ENCODE peak calls at places on chromosomes 6 and 20, in six cellular contexts. X is SJSA1, F is sigmoid colon, B is neuronal stem cell, T is Panc1, C is right atrium auricular region. H is an unnamed sample. For H3K36me3 and H3K27me3, the result is how much of the 10 kb centered on the place peaks cover.

GRCh38 chr6:62280099-62280498 is 5.9 kb downstream of the KHDRBS2 start:
- DNase-seq in X (no peak), F (no peak), B (no peak), T (no peak), C (no peak), H (no peak)

GRCh38 chr20:62710886-62711702 is 2.5 kb downstream of the NTSR1 start:
- DNase-seq in X (no peak), F (peak), B (no peak), T (no peak), C (no peak), H (no peak)

GRCh38 chr6:87702589-87702945 is 534 bp upstream of the AKIRIN2 start:
- DNase-seq in X (no peak), F (no peak), B (no peak), T (no peak), C (no peak), H (no peak)

GRCh38 chr6:142561511-142562265 is 259.9 kb downstream of the ADGRG6 start:
- DNase-seq in X (no peak), F (no peak), B (no peak), T (no peak), C (no peak), H (no peak)

GRCh38 chr6:138004423-138005287 is 102.6 kb downstream of the PERP start:
- DNase-seq in X (peak), F (no peak), B (no peak), T (no peak), C (no peak), H (no peak)

GRCh38 chr6:156686429-156686939 is 90.7 kb upstream of the ARID1B start:
- DNase-seq in X (peak), F (peak), B (no peak), T (peak), C (no peak), H (no peak)

GRCh38 chr20:47318596-47319516 is 37.6 kb downstream of the ZMYND8 start:
- DNase-seq in X (peak), F (peak), B (no peak), T (no peak), C (peak), H (no peak)

GRCh38 chr6:152185158-152185574 is 377.7 kb downstream of the ESR1 start:
- DNase-seq in X (no peak), F (no peak), B (no peak), T (no peak), C (no peak), H (no peak)

GRCh38 chr6:81051952-81052351 is 700.5 kb downstream of the TENT5A start:
- DNase-seq in X (no peak), F (no peak), B (no peak), T (no peak), C (no peak), H (no peak)

GRCh38 chr6:138689849-138690248 is 83.7 kb upstream of the CCDC28A start:
- DNase-seq in X (no peak), F (no peak), B (no peak), T (no peak), C (no peak), H (no peak)

GRCh38 chr20:60748086-60748485 is 504.0 kb upstream of the CDH4 start:
- DNase-seq in X (no peak), F (no peak), B (no peak), T (no peak), C (no peak), H (no peak)
- H3K36me3 ChIP-seq in X (under half), F (under half), B (under half), T (under half), C (under half), H (under half)

GRCh38 chr6:25150863-25151262 is 128.3 kb upstream of the CARMIL1 start:
- DNase-seq in X (no peak), F (no peak), B (no peak), T (no peak), C (no peak), H (no peak)
- H3K4me3 ChIP-seq in X (no peak), F (no peak), B (no peak), T (no peak), C (no peak), H (no peak)

GRCh38 chr20:38737887-38738286 is 10.4 kb upstream of the ACTR5 start:
- DNase-seq in X (no peak), F (no peak), B (no peak), T (no peak), C (no peak), H (no peak)
- H3K27me3 ChIP-seq in X (half or more), F (under half), B (under half), T (under half), C (under half), H (under half)

GRCh38 chr20:36252511-36252910 is 16.2 kb downstream of the AAR2 start:
- DNase-seq in X (no peak), F (peak), B (no peak), T (no peak), C (no peak), H (no peak)
- H3K36me3 ChIP-seq in X (half or more), F (half or more), B (under half), T (under half), C (under half), H (under half)

DNA sequence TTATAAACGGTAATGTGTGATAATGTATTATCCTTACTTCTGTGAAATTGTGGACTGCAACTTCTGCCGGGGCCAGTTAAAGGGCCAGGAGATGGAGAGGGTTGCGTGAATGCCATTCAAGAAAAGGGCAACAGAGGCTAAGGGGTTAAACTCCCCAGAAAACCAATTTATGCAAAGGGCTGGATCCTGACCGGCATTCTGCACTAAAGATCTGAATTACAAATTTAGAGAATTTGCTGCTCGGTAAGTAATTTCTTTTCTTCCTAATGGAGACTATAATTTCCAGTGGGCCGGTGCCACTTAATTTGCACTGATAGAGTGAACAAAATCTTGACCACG is 130.1 kb downstream of the BCAS1 start:
- DNase-seq in X (no peak), F (no peak), B (no peak), T (no peak), C (no peak), H (no peak)
- H3K4me3 ChIP-seq in X (no peak), F (no peak), B (no peak), T (peak), C (no peak), H (no peak)

GRCh38 chr20:61159940-61160688 is 91.9 kb upstream of the CDH4 start:
- DNase-seq in X (no peak), F (no peak), B (no peak), T (no peak), C (no peak), H (no peak)

GRCh38 chr20:61157301-61157700 is 94.8 kb upstream of the CDH4 start:
- DNase-seq in X (no peak), F (no peak), B (no peak), T (no peak), C (no peak), H (no peak)

GRCh38 chr20:61163027-61163426 is 89.0 kb upstream of the CDH4 start:
- DNase-seq in X (no peak), F (no peak), B (no peak), T (no peak), C (no peak), H (no peak)

GRCh38 chr20:61162506-61162905 is 89.6 kb upstream of the CDH4 start:
- DNase-seq in X (no peak), F (no peak), B (no peak), T (no peak), C (no peak), H (no peak)

GRCh38 chr20:61161649-61162210 is 90.3 kb upstream of the CDH4 start:
- DNase-seq in X (no peak), F (no peak), B (no peak), T (no peak), C (no peak), H (no peak)
- H3K27me3 ChIP-seq in X (under half), F (under half), B (under half), T (under half), C (under half), H (under half)

GRCh38 chr6:89749918-89750317 is 69.7 kb downstream of the MDN1 start:
- DNase-seq in X (no peak), F (no peak), B (no peak), T (no peak), C (no peak), H (no peak)
- H3K36me3 ChIP-seq in X (half or more), F (half or more), B (under half), T (under half), C (half or more), H (under half)

GRCh38 chr20:24951536-24952047 is 2.5 kb downstream of the CST7 start:
- DNase-seq in X (no peak), F (peak), B (no peak), T (no peak), C (no peak), H (no peak)
- H3K4me3 ChIP-seq in X (no peak), F (no peak), B (no peak), T (no peak), C (no peak), H (no peak)

DNA sequence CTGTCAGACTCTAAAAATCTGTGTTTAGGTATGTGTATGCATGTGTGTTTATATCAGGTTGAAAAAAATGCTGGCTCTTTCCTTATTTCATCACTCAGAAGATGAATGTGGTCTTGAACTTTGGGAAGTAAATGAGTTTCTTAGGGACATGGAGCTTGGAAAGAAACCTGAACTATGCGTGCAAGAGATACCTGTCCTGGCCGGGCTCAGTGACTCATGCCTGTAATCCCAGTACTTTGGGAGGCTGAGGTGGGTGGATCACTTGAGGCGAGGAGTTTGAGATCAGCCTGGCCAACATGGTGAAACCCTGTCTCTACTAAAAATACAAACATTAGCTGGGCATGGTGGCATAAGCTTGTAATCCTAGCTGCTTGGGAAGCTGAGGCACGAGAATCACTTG is 4.4 kb upstream of the GLP1R start:
- DNase-seq in X (no peak), F (no peak), B (no peak), T (no peak), C (no peak), H (no peak)
- H3K27me3 ChIP-seq in X (under half), F (under half), B (under half), T (under half), C (under half), H (under half)

DNA sequence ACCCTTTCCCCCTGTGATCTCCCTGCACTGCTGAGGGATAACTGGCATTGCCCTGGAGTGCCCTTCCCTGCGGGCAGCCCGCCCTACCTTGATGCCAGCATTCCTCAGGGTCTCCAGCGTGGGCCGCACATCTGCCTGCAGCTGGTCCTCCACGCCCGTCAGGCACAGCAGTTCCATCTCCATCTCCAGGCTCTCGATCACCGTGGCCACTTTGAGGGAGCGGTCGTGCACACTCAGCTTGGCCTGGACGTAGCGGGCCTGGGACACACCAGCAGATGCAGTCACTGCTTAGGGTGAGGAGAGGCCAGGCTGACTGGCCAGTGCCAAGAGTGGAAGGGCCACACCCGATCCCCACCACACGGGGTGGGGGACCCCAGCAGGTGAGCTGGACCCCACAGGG is 82.6 kb upstream of the NFATC2 start:
- DNase-seq in X (no peak), F (no peak), B (no peak), T (no peak), C (no peak), H (no peak)
- H3K36me3 ChIP-seq in X (under half), F (under half), B (under half), T (under half), C (under half), H (under half)

H was measured in kidney epithelial cell.